ENCODE peak calls at places on chromosomes 4 and X, in ten cellular contexts. One of them, this sample, is unnamed.

GRCh38 chrX:123859409-123859827 is 435 bp upstream of the XIAP start:
- DNase-seq in choroid plexus epithelial cell: no peak
- DNase-seq in endothelial cell of umbilical vein: no peak
- DNase-seq in lower lobe of right lung: no peak
- DNase-seq in stomach: peak; percentile 76
- DNase-seq in cardiac muscle cell: no peak
- DNase-seq in IMR-90: no peak
- DNase-seq in adrenal gland: peak; percentile 72
- DNase-seq in osteoblast: peak; percentile 89
- DNase-seq in astrocyte of the spinal cord: no peak
- DNase-seq in this sample: no peak

GRCh38 chrX:16212024-16212423 is 44.7 kb downstream of the MAGEB17 start:
- DNase-seq in osteoblast: peak; percentile 44
- DNase-seq in adrenal gland: no peak
- DNase-seq in endothelial cell of umbilical vein: no peak
- DNase-seq in lower lobe of right lung: no peak
- DNase-seq in cardiac muscle cell: no peak
- DNase-seq in IMR-90: peak; percentile 33
- DNase-seq in choroid plexus epithelial cell: peak; percentile 26
- DNase-seq in stomach: no peak
- DNase-seq in astrocyte of the spinal cord: peak; percentile 10
- DNase-seq in this sample: no peak

GRCh38 chrX:65392284-65392683 is 142.3 kb downstream of the LAS1L start:
- DNase-seq in osteoblast: no peak
- DNase-seq in endothelial cell of umbilical vein: no peak
- DNase-seq in astrocyte of the spinal cord: no peak
- DNase-seq in IMR-90: no peak
- DNase-seq in cardiac muscle cell: no peak
- DNase-seq in adrenal gland: no peak
- DNase-seq in lower lobe of right lung: no peak
- DNase-seq in choroid plexus epithelial cell: no peak
- DNase-seq in stomach: no peak
- DNase-seq in this sample: no peak

GRCh38 chr4:24248674-24249644 is 335.4 kb downstream of the DHX15 start:
- DNase-seq in endothelial cell of umbilical vein: no peak
- DNase-seq in lower lobe of right lung: no peak
- DNase-seq in osteoblast: peak; percentile 67
- DNase-seq in astrocyte of the spinal cord: no peak
- DNase-seq in stomach: no peak
- DNase-seq in adrenal gland: no peak
- DNase-seq in choroid plexus epithelial cell: no peak
- DNase-seq in IMR-90: no peak
- DNase-seq in cardiac muscle cell: peak; percentile 52
- DNase-seq in this sample: no peak

GRCh38 chr4:141027421-141027820 is 105.8 kb downstream of the RNF150 start:
- DNase-seq in lower lobe of right lung: no peak
- DNase-seq in cardiac muscle cell: peak; percentile 44
- DNase-seq in osteoblast: no peak
- DNase-seq in endothelial cell of umbilical vein: no peak
- DNase-seq in IMR-90: peak; percentile 45
- DNase-seq in astrocyte of the spinal cord: no peak
- DNase-seq in choroid plexus epithelial cell: no peak
- DNase-seq in adrenal gland: no peak
- DNase-seq in stomach: no peak
- DNase-seq in this sample: no peak

GRCh38 chr4:60962286-60962685 is 237.8 kb upstream of the ADGRL3 start:
- DNase-seq in astrocyte of the spinal cord: no peak
- DNase-seq in osteoblast: no peak
- DNase-seq in IMR-90: no peak
- DNase-seq in lower lobe of right lung: no peak
- DNase-seq in stomach: no peak
- DNase-seq in choroid plexus epithelial cell: peak; percentile 4
- DNase-seq in endothelial cell of umbilical vein: no peak
- DNase-seq in adrenal gland: no peak
- DNase-seq in cardiac muscle cell: no peak
- DNase-seq in this sample: no peak

GRCh38 chrX:147912093-147912801 is 528 bp downstream of the FMR1 start:
- DNase-seq in astrocyte of the spinal cord: peak; percentile 32
- DNase-seq in lower lobe of right lung: peak; percentile 39
- DNase-seq in IMR-90: peak; percentile 31
- DNase-seq in endothelial cell of umbilical vein: peak; percentile 51
- DNase-seq in osteoblast: peak; percentile 92
- DNase-seq in adrenal gland: peak; percentile 22
- DNase-seq in choroid plexus epithelial cell: peak; percentile 55
- DNase-seq in cardiac muscle cell: peak; percentile 57
- DNase-seq in stomach: peak; percentile 29
- DNase-seq in this sample: peak; percentile 46

GRCh38 chr4:3252831-3253641 is 4.1 kb downstream of the MSANTD1 start:
- DNase-seq in stomach: no peak
- DNase-seq in lower lobe of right lung: peak; percentile 45
- DNase-seq in IMR-90: no peak
- DNase-seq in endothelial cell of umbilical vein: no peak
- DNase-seq in osteoblast: peak; percentile 78
- DNase-seq in astrocyte of the spinal cord: no peak
- DNase-seq in choroid plexus epithelial cell: no peak
- DNase-seq in cardiac muscle cell: no peak
- DNase-seq in adrenal gland: no peak
- DNase-seq in this sample: no peak

GRCh38 chr4:53199356-53199755 is 166.5 kb downstream of the SCFD2 start:
- DNase-seq in adrenal gland: no peak
- DNase-seq in choroid plexus epithelial cell: no peak
- DNase-seq in endothelial cell of umbilical vein: peak; percentile 13
- DNase-seq in osteoblast: no peak
- DNase-seq in cardiac muscle cell: no peak
- DNase-seq in stomach: no peak
- DNase-seq in astrocyte of the spinal cord: no peak
- DNase-seq in IMR-90: no peak
- DNase-seq in lower lobe of right lung: no peak
- DNase-seq in this sample: no peak

GRCh38 chrX:119981286-119982070 is 37.9 kb upstream of the NKAP start:
- DNase-seq in osteoblast: no peak
- DNase-seq in astrocyte of the spinal cord: no peak
- DNase-seq in stomach: no peak
- DNase-seq in lower lobe of right lung: no peak
- DNase-seq in cardiac muscle cell: peak; percentile 47
- DNase-seq in choroid plexus epithelial cell: peak; percentile 51
- DNase-seq in endothelial cell of umbilical vein: peak; percentile 7
- DNase-seq in adrenal gland: peak; percentile 27
- DNase-seq in IMR-90: peak; percentile 5
- DNase-seq in this sample: peak; percentile 45

GRCh38 chrX:37906357-37906756 is 59.0 kb upstream of the DYNLT3 start:
- DNase-seq in choroid plexus epithelial cell: no peak
- DNase-seq in cardiac muscle cell: no peak
- DNase-seq in lower lobe of right lung: no peak
- DNase-seq in astrocyte of the spinal cord: no peak
- DNase-seq in endothelial cell of umbilical vein: no peak
- DNase-seq in IMR-90: no peak
- DNase-seq in adrenal gland: peak; percentile 8
- DNase-seq in stomach: no peak
- DNase-seq in osteoblast: no peak
- DNase-seq in this sample: no peak

GRCh38 chrX:37910186-37910585 is 62.8 kb upstream of the DYNLT3 start:
- DNase-seq in IMR-90: no peak
- DNase-seq in adrenal gland: no peak
- DNase-seq in astrocyte of the spinal cord: no peak
- DNase-seq in osteoblast: no peak
- DNase-seq in lower lobe of right lung: no peak
- DNase-seq in cardiac muscle cell: peak; percentile 8
- DNase-seq in endothelial cell of umbilical vein: no peak
- DNase-seq in choroid plexus epithelial cell: no peak
- DNase-seq in stomach: no peak
- DNase-seq in this sample: no peak

GRCh38 chrX:37904833-37905232 is 57.5 kb upstream of the DYNLT3 start:
- DNase-seq in stomach: no peak
- DNase-seq in IMR-90: no peak
- DNase-seq in choroid plexus epithelial cell: no peak
- DNase-seq in osteoblast: no peak
- DNase-seq in adrenal gland: peak; percentile 32
- DNase-seq in astrocyte of the spinal cord: no peak
- DNase-seq in lower lobe of right lung: no peak
- DNase-seq in endothelial cell of umbilical vein: no peak
- DNase-seq in cardiac muscle cell: no peak
- DNase-seq in this sample: no peak

GRCh38 chrX:37905436-37906147 is 58.2 kb upstream of the DYNLT3 start:
- DNase-seq in IMR-90: peak; percentile 30
- DNase-seq in choroid plexus epithelial cell: peak; percentile 63
- DNase-seq in cardiac muscle cell: peak; percentile 45
- DNase-seq in astrocyte of the spinal cord: peak; percentile 78
- DNase-seq in osteoblast: no peak
- DNase-seq in endothelial cell of umbilical vein: peak; percentile 18
- DNase-seq in lower lobe of right lung: no peak
- DNase-seq in adrenal gland: peak; percentile 16
- DNase-seq in stomach: peak; percentile 25
- DNase-seq in this sample: no peak
- TF ChIP-seq CTCF in IMR-90: peak; percentile 35
- TF ChIP-seq CTCF in choroid plexus epithelial cell: peak; percentile 26
- TF ChIP-seq CTCF in cardiac muscle cell: peak; percentile 31
- TF ChIP-seq CTCF in astrocyte of the spinal cord: peak; percentile 36
- TF ChIP-seq CTCF in osteoblast: peak; percentile 20
- TF ChIP-seq CTCF in endothelial cell of umbilical vein: peak; percentile 29
- TF ChIP-seq CTCF in lower lobe of right lung: no peak
- TF ChIP-seq CTCF in adrenal gland: peak; percentile 21
- TF ChIP-seq CTCF in stomach: no peak
- TF ChIP-seq CTCF in this sample: no peak

GRCh38 chrX:130165181-130165702 is 399 bp downstream of the AIFM1 start:
- DNase-seq in lower lobe of right lung: no peak
- DNase-seq in choroid plexus epithelial cell: peak; percentile 40
- DNase-seq in astrocyte of the spinal cord: no peak
- DNase-seq in endothelial cell of umbilical vein: no peak
- DNase-seq in cardiac muscle cell: no peak
- DNase-seq in stomach: no peak
- DNase-seq in adrenal gland: peak; percentile 62
- DNase-seq in osteoblast: no peak
- DNase-seq in IMR-90: no peak
- DNase-seq in this sample: no peak

GRCh38 chrX:130167040-130167439 is 1.4 kb upstream of the AIFM1 start:
- DNase-seq in lower lobe of right lung: no peak
- DNase-seq in adrenal gland: no peak
- DNase-seq in astrocyte of the spinal cord: no peak
- DNase-seq in endothelial cell of umbilical vein: peak; percentile 31
- DNase-seq in choroid plexus epithelial cell: no peak
- DNase-seq in stomach: no peak
- DNase-seq in osteoblast: no peak
- DNase-seq in IMR-90: no peak
- DNase-seq in cardiac muscle cell: no peak
- DNase-seq in this sample: no peak

GRCh38 chrX:130163350-130163851 is 2.2 kb downstream of the AIFM1 start:
- DNase-seq in endothelial cell of umbilical vein: no peak
- DNase-seq in stomach: no peak
- DNase-seq in IMR-90: no peak
- DNase-seq in astrocyte of the spinal cord: no peak
- DNase-seq in adrenal gland: no peak
- DNase-seq in choroid plexus epithelial cell: no peak
- DNase-seq in cardiac muscle cell: no peak
- DNase-seq in osteoblast: no peak
- DNase-seq in lower lobe of right lung: no peak
- DNase-seq in this sample: no peak

GRCh38 chrX:130165703-130166502 is at the start of gene AIFM1:
- DNase-seq in astrocyte of the spinal cord: peak; percentile 97
- DNase-seq in stomach: peak; percentile 90
- DNase-seq in lower lobe of right lung: peak; percentile 94
- DNase-seq in choroid plexus epithelial cell: peak; percentile 97
- DNase-seq in endothelial cell of umbilical vein: peak; percentile 98
- DNase-seq in osteoblast: peak; percentile 93
- DNase-seq in adrenal gland: peak; percentile 93
- DNase-seq in IMR-90: peak; percentile 94
- DNase-seq in cardiac muscle cell: peak; percentile 91
- DNase-seq in this sample: peak; percentile 97

DNA sequence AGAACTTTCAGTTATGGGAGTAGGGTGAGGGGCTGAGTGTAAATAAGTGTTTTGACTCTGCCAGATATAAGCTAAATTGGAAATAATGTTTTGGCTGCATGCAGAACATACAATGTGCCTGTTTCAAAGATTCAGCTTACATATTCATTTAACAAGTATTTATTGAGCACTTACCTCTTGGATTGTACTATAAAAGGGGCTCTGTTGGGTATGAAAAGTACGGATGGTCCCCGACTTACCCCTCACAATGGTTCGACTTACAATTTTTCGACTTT is 799 bp upstream of the AIFM1 start:
- DNase-seq in choroid plexus epithelial cell: no peak
- DNase-seq in osteoblast: no peak
- DNase-seq in astrocyte of the spinal cord: no peak
- DNase-seq in cardiac muscle cell: no peak
- DNase-seq in endothelial cell of umbilical vein: no peak
- DNase-seq in adrenal gland: no peak
- DNase-seq in stomach: no peak
- DNase-seq in lower lobe of right lung: no peak
- DNase-seq in IMR-90: no peak
- DNase-seq in this sample: no peak
- H3K4me3 ChIP-seq in choroid plexus epithelial cell: peak overlapping the region; percentile 73
- H3K4me3 ChIP-seq in osteoblast: peak overlapping the region; percentile 74
- H3K4me3 ChIP-seq in astrocyte of the spinal cord: peak overlapping the region; percentile 69
- H3K4me3 ChIP-seq in cardiac muscle cell: peak overlapping the region; percentile 52
- H3K4me3 ChIP-seq in endothelial cell of umbilical vein: peak overlapping the region; percentile 72
- H3K4me3 ChIP-seq in adrenal gland: peak overlapping the region; percentile 4
- H3K4me3 ChIP-seq in stomach: peak overlapping the region; percentile 60
- H3K4me3 ChIP-seq in lower lobe of right lung: peak overlapping the region; percentile 71
- H3K4me3 ChIP-seq in IMR-90: peak overlapping the region; percentile 67
- H3K4me3 ChIP-seq in this sample: peak overlapping the region; percentile 73

GRCh38 chrX:6574762-6575161 is 39.8 kb upstream of the VCX3A start:
- DNase-seq in endothelial cell of umbilical vein: no peak
- DNase-seq in lower lobe of right lung: no peak
- DNase-seq in astrocyte of the spinal cord: no peak
- DNase-seq in IMR-90: no peak
- DNase-seq in choroid plexus epithelial cell: no peak
- DNase-seq in osteoblast: no peak
- DNase-seq in stomach: no peak
- DNase-seq in adrenal gland: no peak
- DNase-seq in cardiac muscle cell: peak; percentile 4
- DNase-seq in this sample: peak; percentile 0
- TF ChIP-seq CTCF in endothelial cell of umbilical vein: no peak
- TF ChIP-seq CTCF in lower lobe of right lung: no peak
- TF ChIP-seq CTCF in astrocyte of the spinal cord: no peak
- TF ChIP-seq CTCF in IMR-90: no peak
- TF ChIP-seq CTCF in choroid plexus epithelial cell: no peak
- TF ChIP-seq CTCF in osteoblast: no peak
- TF ChIP-seq CTCF in stomach: no peak
- TF ChIP-seq CTCF in adrenal gland: no peak
- TF ChIP-seq CTCF in cardiac muscle cell: no peak
- TF ChIP-seq CTCF in this sample: peak; percentile 22

GRCh38 chrX:150478496-150479492 is 89.6 kb upstream of the MTM1 start:
- DNase-seq in IMR-90: no peak
- DNase-seq in adrenal gland: no peak
- DNase-seq in endothelial cell of umbilical vein: no peak
- DNase-seq in osteoblast: no peak
- DNase-seq in lower lobe of right lung: no peak
- DNase-seq in astrocyte of the spinal cord: no peak
- DNase-seq in stomach: no peak
- DNase-seq in choroid plexus epithelial cell: no peak
- DNase-seq in cardiac muscle cell: no peak
- DNase-seq in this sample: peak; percentile 12
- H3K4me3 ChIP-seq in IMR-90: no peak overlapping the region
- H3K4me3 ChIP-seq in adrenal gland: no peak overlapping the region
- H3K4me3 ChIP-seq in endothelial cell of umbilical vein: no peak overlapping the region
- H3K4me3 ChIP-seq in osteoblast: no peak overlapping the region
- H3K4me3 ChIP-seq in lower lobe of right lung: no peak overlapping the region
- H3K4me3 ChIP-seq in astrocyte of the spinal cord: no peak overlapping the region
- H3K4me3 ChIP-seq in stomach: no peak overlapping the region
- H3K4me3 ChIP-seq in choroid plexus epithelial cell: no peak overlapping the region
- H3K4me3 ChIP-seq in cardiac muscle cell: no peak overlapping the region
- H3K4me3 ChIP-seq in this sample: no peak overlapping the region